ENCODE peak calls at places on chromosomes 4 and X, in eight cellular contexts. N is bronchial epithelial cell, M is HCT116, E is dorsolateral prefrontal cortex, D is body of pancreas, Q is spleen, Z is ovary, P is adrenal gland. G is an unnamed sample. For H3K27me3, the result is how much of the 10 kb centered on the place peaks cover.

GRCh38 chr4:174156239-174156826 is 127.1 kb downstream of the FBXO8 start:
- DNase-seq in P (no peak), M (peak), Z (no peak), E (no peak), N (peak), Q (no peak), D (no peak), G (peak)

GRCh38 chr4:153943738-153944415 is 155.0 kb upstream of the SFRP2 start:
- DNase-seq in M (no peak), Q (no peak), Z (no peak), P (no peak), D (no peak), N (no peak), E (no peak), G (no peak)

GRCh38 chr4:38097818-38098217 is 137.6 kb downstream of the PTTG2 start:
- DNase-seq in Z (no peak), P (no peak), Q (no peak), D (no peak), E (no peak), M (no peak), N (no peak), G (no peak)

GRCh38 chr4:164212134-164212533 is 541.8 kb upstream of the SMIM31 start:
- DNase-seq in N (peak), P (no peak), D (no peak), M (no peak), Z (no peak), Q (no peak), E (no peak), G (no peak)

GRCh38 chr4:96150501-96150900 is 310.6 kb downstream of the PDHA2 start:
- DNase-seq in Q (no peak), N (no peak), M (no peak), Z (no peak), D (no peak), E (no peak), P (no peak), G (peak)

GRCh38 chr4:37634180-37634579 is 52.0 kb downstream of the RELL1 start:
- DNase-seq in D (no peak), M (no peak), Z (no peak), Q (no peak), N (no peak), E (no peak), P (no peak), G (no peak)

GRCh38 chrX:44705817-44706551 is 137.8 kb upstream of the DUSP21 start:
- DNase-seq in P (no peak), E (no peak), Q (no peak), D (peak), M (no peak), Z (no peak), N (no peak), G (no peak)

GRCh38 chr4:182548156-182548555 is 305.0 kb downstream of the TENM3 start:
- DNase-seq in Q (no peak), N (no peak), Z (no peak), M (no peak), P (no peak), E (no peak), D (no peak), G (no peak)

GRCh38 chr4:109999513-109999912 is 86.8 kb downstream of the EGF start:
- DNase-seq in Q (no peak), E (no peak), N (no peak), Z (no peak), D (no peak), P (no peak), M (no peak), G (no peak)

GRCh38 chrX:46777971-46778810 is 19.3 kb upstream of the SLC9A7 start:
- DNase-seq in P (peak), E (no peak), N (no peak), D (no peak), Z (no peak), Q (no peak), M (no peak), G (no peak)

GRCh38 chr4:110364911-110365520 is 110.9 kb upstream of the ENPEP start:
- DNase-seq in N (no peak), P (peak), M (no peak), D (no peak), E (no peak), Q (no peak), Z (peak), G (no peak)

GRCh38 chrX:122835886-122836285 is 348.2 kb upstream of the GRIA3 start:
- DNase-seq in M (no peak), D (no peak), E (no peak), Z (no peak), Q (no peak), N (peak), P (no peak), G (no peak)

GRCh38 chr4:751676-752075 is 46.0 kb downstream of the PCGF3 start:
- DNase-seq in N (no peak), M (no peak), E (peak), P (no peak), Z (no peak), Q (no peak), D (no peak), G (no peak)

GRCh38 chrX:106780664-106781377 is 21.7 kb upstream of the TBC1D8B start:
- DNase-seq in P (no peak), Z (no peak), M (no peak), E (no peak), N (peak), Q (no peak), D (no peak), G (no peak)

GRCh38 chr4:129144755-129145206 is 48.8 kb downstream of the C4orf33 start:
- DNase-seq in Q (no peak), P (no peak), N (no peak), Z (no peak), E (no peak), M (no peak), D (no peak), G (no peak)

GRCh38 chrX:126557151-126557550 is 4.5 kb upstream of the DCAF12L1 start:
- DNase-seq in Q (no peak), D (no peak), Z (no peak), E (no peak), P (no peak), M (no peak), N (no peak), G (no peak)

DNA sequence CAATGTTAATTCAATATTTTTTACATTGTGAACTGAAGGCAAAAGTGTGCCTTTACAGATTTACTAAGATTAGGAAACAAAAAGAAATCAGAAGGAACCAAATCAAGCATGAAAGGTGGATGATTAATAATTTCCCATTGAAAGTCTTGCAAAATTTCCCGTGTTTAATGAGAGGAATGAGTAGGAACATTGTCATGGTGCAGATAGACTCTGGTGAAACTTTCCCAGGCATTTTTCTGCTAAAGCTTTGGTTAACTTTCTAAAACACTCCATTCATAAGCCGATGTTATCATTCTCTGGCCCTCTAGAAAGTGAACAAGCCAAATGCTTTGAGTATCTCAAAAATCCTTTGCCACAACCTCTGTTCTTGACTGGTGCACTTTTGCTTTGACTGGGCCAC is 1522.8 kb upstream of the PABPC4L start:
- DNase-seq in D (no peak), Q (no peak), P (no peak), M (no peak), Z (no peak), N (no peak), E (no peak), G (no peak)
- TF ChIP-seq CTCF in D (no peak), Q (no peak), P (no peak), M (no peak), Z (no peak), N (no peak), E (no peak), G (no peak)

GRCh38 chrX:10447577-10448214 is 172.7 kb downstream of the MID1 start:
- DNase-seq in E (no peak), N (peak), D (peak), Q (no peak), M (no peak), Z (no peak), P (no peak), G (no peak)

GRCh38 chrX:10441464-10441863 is 178.9 kb downstream of the MID1 start:
- DNase-seq in Z (no peak), Q (no peak), P (no peak), N (no peak), D (no peak), M (no peak), E (no peak), G (no peak)

GRCh38 chrX:10444204-10444603 is 176.2 kb downstream of the MID1 start:
- DNase-seq in P (no peak), E (no peak), Z (no peak), M (no peak), N (no peak), Q (no peak), D (no peak), G (no peak)
- H3K4me3 ChIP-seq in P (no peak), E (no peak), Z (no peak), M (no peak), N (no peak), Q (no peak), D (no peak), G (no peak)

DNA sequence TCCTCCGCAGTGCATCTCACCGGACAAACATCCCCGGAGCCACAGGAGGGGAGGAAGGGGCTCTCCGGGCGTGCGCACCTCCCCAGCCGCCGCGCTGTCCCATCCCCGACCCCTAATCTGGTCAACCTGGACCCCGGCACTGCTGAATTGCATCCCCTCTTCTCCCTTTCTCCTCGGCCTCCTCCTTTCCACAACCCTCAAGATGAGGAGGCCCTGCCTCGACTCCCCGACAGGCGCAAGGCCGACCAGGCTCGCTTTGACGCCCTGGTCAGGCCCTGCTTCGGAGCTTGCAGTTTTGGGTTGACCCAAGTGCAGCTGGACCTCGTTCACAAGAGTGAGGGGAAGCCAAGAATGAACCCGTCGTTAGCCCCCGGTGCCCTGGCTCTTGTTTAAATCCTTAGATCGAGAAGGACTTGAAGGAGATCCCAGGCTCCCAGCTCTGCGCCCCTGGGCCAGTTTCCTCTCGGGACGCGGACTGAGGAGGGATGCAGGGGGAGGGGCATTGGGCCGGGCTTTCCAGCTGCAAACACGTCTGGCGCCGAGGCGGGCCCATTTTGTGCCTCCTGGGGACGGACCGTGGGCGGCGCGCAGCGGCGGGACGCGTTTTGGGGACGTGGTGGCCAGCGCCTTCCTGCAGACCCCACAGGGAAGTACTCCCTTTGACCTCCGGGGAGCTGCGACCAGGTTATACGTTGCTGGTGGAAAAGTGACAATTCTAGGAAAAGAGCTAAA is 2.5 kb downstream of the PDGFRA start:
- DNase-seq in Q (no peak), Z (peak), N (no peak), M (no peak), P (no peak), E (no peak), D (peak), G (peak)
- H3K27me3 ChIP-seq in Q (half or more), Z (under half), N (under half), M (under half), P (under half), E (half or more), D (under half), G (under half)

DNA sequence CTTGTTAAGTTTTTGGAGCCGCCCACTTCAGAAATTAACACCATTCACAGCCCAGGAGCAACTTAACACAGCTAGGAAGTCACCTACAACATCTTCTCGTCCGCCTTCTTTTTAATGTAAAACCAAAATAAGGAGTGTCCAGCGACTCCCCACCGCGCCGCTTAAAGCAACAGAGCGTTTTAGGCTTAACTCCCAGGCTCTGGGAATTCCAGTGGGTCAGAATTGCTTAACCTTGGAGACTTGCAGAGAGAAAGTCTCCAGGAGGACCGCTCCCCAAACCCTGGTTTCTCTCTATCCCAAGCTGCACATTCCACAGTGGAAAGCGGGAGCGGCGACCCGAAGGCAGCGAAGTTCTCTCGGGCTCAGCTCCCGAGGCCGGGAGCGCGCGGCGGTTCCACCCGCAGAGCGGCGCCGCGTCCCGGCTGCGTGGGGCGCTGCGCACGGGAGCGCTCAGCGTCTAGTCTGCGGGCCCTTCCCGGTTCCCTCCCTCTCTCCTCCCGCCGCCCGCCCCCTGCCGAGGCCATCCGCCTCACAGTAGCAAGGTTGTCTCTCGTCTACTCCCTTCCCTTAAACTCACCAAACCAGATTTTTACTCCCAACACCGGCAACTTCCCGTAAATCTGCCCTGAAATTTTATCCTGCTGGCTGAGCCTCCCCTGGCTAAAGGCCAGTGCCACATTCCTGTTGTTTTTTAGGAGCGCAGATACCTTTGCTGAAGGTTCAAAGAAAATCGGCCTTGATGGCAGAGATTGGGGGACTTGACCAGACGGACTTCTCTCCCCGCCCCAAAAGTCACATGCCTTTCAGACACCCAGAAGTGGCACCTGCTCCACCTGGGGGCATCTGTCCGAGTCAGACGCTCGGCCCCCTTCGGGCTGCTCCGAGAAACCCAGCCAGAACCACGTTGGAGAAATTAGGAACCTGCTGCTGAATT is at the start of gene RBM47:
- DNase-seq in M (peak), D (peak), E (peak), Z (peak), P (peak), Q (peak), N (peak), G (peak)
- TF ChIP-seq CTCF in M (no peak), D (no peak), E (no peak), Z (no peak), P (no peak), Q (no peak), N (peak), G (peak)

GRCh38 chrX:70444326-70445196 is at the start of gene DLG3:
- DNase-seq in M (no peak), E (peak), Z (no peak), D (no peak), N (no peak), Q (no peak), P (no peak), G (peak)
- H3K4me3 ChIP-seq in M (no peak), E (peak), Z (no peak), D (no peak), N (no peak), Q (peak), P (no peak), G (no peak)

GRCh38 chr4:157185363-157185762 is 35.2 kb upstream of the GRIA2 start:
- DNase-seq in D (no peak), M (no peak), E (no peak), P (no peak), N (no peak), Z (no peak), Q (no peak), G (no peak)
- H3K27me3 ChIP-seq in D (under half), M (under half), E (under half), P (under half), N (under half), Z (under half), Q (under half), G (under half)

DNA sequence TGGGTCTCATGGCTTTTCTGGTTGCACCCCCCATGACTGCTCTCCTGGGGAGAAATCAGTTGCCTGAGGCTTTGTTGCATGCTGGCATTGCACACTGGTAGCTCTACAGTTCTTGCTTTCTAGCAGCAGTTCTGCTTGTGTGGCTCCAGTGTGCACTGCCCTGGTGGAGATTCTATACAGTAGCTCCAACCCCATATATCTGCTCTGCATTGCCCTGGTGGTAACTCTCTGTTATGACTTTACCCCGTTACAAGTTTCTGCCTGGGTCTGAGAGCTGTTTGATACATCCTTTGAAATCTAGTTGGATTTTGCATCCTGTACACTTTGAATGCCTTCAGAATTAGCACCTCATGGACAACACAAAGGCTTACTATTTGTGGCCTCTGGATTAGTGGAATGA is 241.4 kb upstream of the EPHA5 start:
- DNase-seq in Z (no peak), Q (no peak), P (no peak), E (no peak), D (no peak), N (no peak), M (no peak), G (no peak)
- TF ChIP-seq CTCF in Z (no peak), Q (no peak), P (no peak), E (no peak), D (no peak), N (no peak), M (no peak), G (no peak)

DNA sequence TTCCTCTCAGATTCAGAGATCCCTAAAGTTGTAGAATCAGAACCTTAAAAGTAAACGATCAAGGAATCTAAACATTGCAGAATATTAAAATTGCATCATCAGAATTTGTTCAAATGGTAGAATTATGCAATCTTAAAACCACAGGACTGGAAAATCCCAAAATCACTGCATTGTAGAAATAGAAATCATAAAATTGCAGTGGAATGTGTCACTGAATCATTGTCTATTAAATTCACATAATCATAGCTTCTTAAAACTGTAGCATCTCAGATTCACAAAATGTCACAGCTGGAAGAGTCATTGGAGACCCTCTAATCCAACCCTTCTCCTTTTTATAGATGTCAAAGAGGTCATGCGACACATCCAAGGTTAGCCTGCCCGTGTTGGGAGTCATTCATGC is 15.6 kb downstream of the IQSEC2 start:
- DNase-seq in D (no peak), N (peak), E (no peak), M (no peak), Q (no peak), P (no peak), Z (no peak), G (no peak)
- H3K4me3 ChIP-seq in D (no peak), N (no peak), E (no peak), M (no peak), Q (no peak), P (no peak), Z (no peak), G (no peak)